ENCODE peak calls at places on chromosomes 6 and 20, in ten cellular contexts. Q is substantia nigra, H is SJSA1, Z is A549, V is Karpas-422, T is suprapubic skin, Y is adrenal gland, B is breast epithelium, G is cardiac muscle cell, O is uterus. S is an unnamed sample.

GRCh38 chr6:66717786-66718185 is 1010.8 kb upstream of the EYS start:
- DNase-seq in Y (no peak), Q (no peak), G (no peak), T (no peak), O (no peak), V (no peak), Z (no peak), B (no peak), H (no peak), S (no peak)

GRCh38 chr6:63527658-63528514 is 44.4 kb upstream of the LOC128125822 start:
- DNase-seq in O (peak; percentile 63), V (no peak), G (peak; percentile 95), B (peak; percentile 75), H (peak; percentile 51), Q (no peak), T (no peak), Y (peak; percentile 92), Z (peak; percentile 79), S (no peak)

GRCh38 chr6:161423271-161423670 is 149.4 kb upstream of the AGPAT4 start:
- DNase-seq in Z (no peak), Q (no peak), Y (no peak), H (no peak), O (no peak), T (no peak), B (no peak), V (no peak), G (no peak), S (no peak)

GRCh38 chr20:19840111-19840705 is 82.2 kb downstream of the RIN2 start:
- DNase-seq in V (no peak), T (no peak), O (no peak), Z (no peak), G (no peak), B (no peak), Q (no peak), H (no peak), Y (no peak), S (no peak)

GRCh38 chr6:133621751-133622150 is 267.2 kb upstream of the TCF21 start:
- DNase-seq in H (no peak), Z (no peak), T (no peak), O (no peak), V (no peak), B (no peak), Q (no peak), G (peak; percentile 35), Y (no peak), S (no peak)

GRCh38 chr6:156618600-156619205 is 158.5 kb upstream of the ARID1B start:
- DNase-seq in B (no peak), Z (no peak), Y (no peak), H (no peak), O (no peak), G (no peak), V (peak; percentile 39), Q (no peak), T (no peak), S (peak; percentile 79)

GRCh38 chr6:141498980-141499379 is 633.7 kb upstream of the GJE1 start:
- DNase-seq in O (no peak), Y (no peak), T (no peak), Q (no peak), G (no peak), Z (no peak), V (no peak), H (no peak), B (no peak), S (no peak)

GRCh38 chr6:161432546-161432945 is 158.7 kb upstream of the AGPAT4 start:
- DNase-seq in T (no peak), Q (no peak), Z (no peak), B (no peak), H (no peak), O (no peak), V (no peak), G (no peak), Y (no peak), S (no peak)

GRCh38 chr6:3423439-3424184 is 33.2 kb downstream of the SLC22A23 start:
- DNase-seq in T (no peak), Z (no peak), B (no peak), Q (no peak), G (no peak), V (peak; percentile 2), O (no peak), H (no peak), Y (no peak), S (no peak)

GRCh38 chr6:3419624-3420272 is 37.1 kb downstream of the SLC22A23 start:
- DNase-seq in Z (no peak), Q (no peak), H (no peak), B (no peak), T (peak; percentile 37), O (no peak), Y (peak; percentile 57), V (no peak), G (no peak), S (no peak)

GRCh38 chr6:3421145-3421544 is 35.7 kb downstream of the SLC22A23 start:
- DNase-seq in Q (no peak), B (no peak), Y (no peak), T (no peak), G (no peak), H (no peak), Z (no peak), O (no peak), V (peak; percentile 12), S (no peak)

GRCh38 chr6:3422457-3422816 is 34.4 kb downstream of the SLC22A23 start:
- DNase-seq in Q (no peak), Y (no peak), O (no peak), T (no peak), Z (no peak), G (no peak), H (no peak), V (peak; percentile 15), B (peak; percentile 54), S (no peak)

GRCh38 chr6:3421763-3422456 is 34.9 kb downstream of the SLC22A23 start:
- DNase-seq in Q (no peak), V (peak; percentile 11), O (no peak), Y (no peak), T (peak; percentile 20), G (peak; percentile 71), H (peak; percentile 82), Z (no peak), B (no peak), S (no peak)
- H3K27ac ChIP-seq in Q (no peak overlapping the region), V (no peak overlapping the region), O (no peak overlapping the region), Y (no peak overlapping the region), T (no peak overlapping the region), G (no peak overlapping the region), H (peak overlapping the region; percentile 50), Z (peak overlapping the region; percentile 13), B (no peak overlapping the region), S (peak overlapping the region; percentile 75)

GRCh38 chr6:154230910-154231595 is 125.5 kb downstream of the IPCEF1 start:
- DNase-seq in O (no peak), G (no peak), Z (no peak), Y (no peak), B (no peak), V (no peak), T (no peak), H (no peak), Q (no peak), S (no peak)

GRCh38 chr6:154232013-154232920 is 124.3 kb downstream of the IPCEF1 start:
- DNase-seq in T (no peak), Q (no peak), O (no peak), Y (no peak), B (no peak), H (no peak), G (no peak), V (no peak), Z (no peak), S (no peak)

GRCh38 chr6:154229796-154230195 is 126.8 kb downstream of the IPCEF1 start:
- DNase-seq in H (no peak), O (no peak), Z (no peak), V (no peak), Y (no peak), B (no peak), T (no peak), G (no peak), Q (no peak), S (no peak)

GRCh38 chr6:154228521-154228905 is 128.1 kb downstream of the IPCEF1 start:
- DNase-seq in Q (no peak), O (no peak), G (no peak), T (no peak), V (no peak), Z (no peak), B (no peak), Y (no peak), H (no peak), S (no peak)

DNA sequence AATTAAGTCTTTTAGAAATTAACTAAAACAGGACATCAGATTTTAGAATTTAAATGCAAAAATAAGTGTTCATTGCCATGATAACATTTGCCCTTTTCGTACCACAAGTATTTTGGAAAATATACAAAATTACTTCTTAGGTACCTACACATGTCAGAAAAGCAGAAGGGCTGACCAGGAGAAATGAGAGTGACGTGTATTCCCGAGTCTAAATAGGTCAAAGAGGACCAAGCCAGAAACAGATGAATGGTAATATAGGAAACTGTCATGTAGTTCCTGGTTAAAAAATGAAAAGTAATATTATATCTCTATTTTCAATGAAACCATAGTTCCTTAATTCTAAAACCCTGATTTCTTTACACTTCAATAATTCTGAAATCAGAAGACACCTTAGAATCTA is 126.2 kb downstream of the IPCEF1 start:
- DNase-seq in B (no peak), O (no peak), V (no peak), T (no peak), Y (no peak), Q (no peak), G (no peak), Z (no peak), H (no peak), S (no peak)
- H3K27ac ChIP-seq in B (no peak overlapping the region), O (no peak overlapping the region), V (no peak overlapping the region), T (no peak overlapping the region), Y (no peak overlapping the region), Q (no peak overlapping the region), G (no peak overlapping the region), Z (no peak overlapping the region), H (no peak overlapping the region), S (no peak overlapping the region)

GRCh38 chr20:35111141-35111888 is 18.7 kb upstream of the TRPC4AP start:
- DNase-seq in H (no peak), G (peak; percentile 64), B (no peak), O (no peak), Y (no peak), V (no peak), Z (no peak), T (no peak), Q (no peak), S (no peak)
- H3K27ac ChIP-seq in H (peak overlapping the region; percentile 30), G (no peak overlapping the region), B (no peak overlapping the region), O (no peak overlapping the region), Y (no peak overlapping the region), V (no peak overlapping the region), Z (no peak overlapping the region), T (no peak overlapping the region), Q (no peak overlapping the region), S (no peak overlapping the region)

DNA sequence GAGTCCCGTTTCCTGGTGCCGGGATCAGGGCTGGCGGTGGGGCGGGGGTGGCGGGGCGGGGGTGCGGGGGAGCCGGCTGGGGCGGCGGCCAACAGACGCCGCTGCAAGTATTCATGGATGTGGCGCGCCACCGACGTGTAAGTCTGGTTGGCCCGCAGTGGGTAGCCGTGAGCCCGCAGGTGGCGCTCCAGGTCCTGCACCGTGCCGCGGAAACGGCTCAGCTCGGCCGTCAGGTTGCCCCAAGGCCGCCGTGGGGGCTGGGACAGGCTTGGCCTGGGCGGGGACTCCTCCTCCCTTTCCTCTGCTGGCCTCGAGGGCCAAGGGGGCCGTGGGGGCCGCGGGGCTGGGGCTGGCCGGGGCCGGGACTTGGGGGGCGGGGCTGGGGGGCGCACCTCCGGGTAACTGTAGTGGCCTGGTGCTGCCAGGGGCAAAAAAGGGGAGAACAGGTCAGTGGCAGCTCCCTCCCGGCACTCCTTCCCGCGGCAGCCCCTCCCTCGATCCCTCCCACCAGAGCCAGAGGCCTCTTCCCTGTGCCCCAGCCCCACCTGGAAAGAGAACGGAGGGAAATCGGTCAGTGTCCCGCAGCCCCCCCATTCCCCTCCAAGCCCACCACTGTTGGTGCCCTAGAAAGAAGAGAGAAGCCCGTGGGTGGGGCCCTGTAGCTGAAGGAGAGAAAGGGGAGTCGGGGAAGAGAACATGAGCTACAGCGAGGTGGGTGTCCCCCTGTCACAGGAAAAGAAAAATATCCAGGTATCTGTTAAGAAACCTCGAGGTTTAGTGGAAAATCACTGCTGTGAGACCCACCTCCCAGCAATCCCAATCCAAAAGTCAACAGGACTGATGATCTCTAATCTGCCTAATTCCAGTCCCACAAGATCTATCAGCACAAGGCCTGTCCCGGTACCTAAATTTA is 21.3 kb downstream of the TNXB start:
- DNase-seq in T (peak; percentile 88), O (peak; percentile 95), B (peak; percentile 56), V (peak; percentile 93), G (peak; percentile 93), Y (peak; percentile 94), Q (peak; percentile 76), H (no peak), Z (peak; percentile 63), S (peak; percentile 96)
- H3K27ac ChIP-seq in T (peak overlapping the region; percentile 68), O (peak overlapping the region; percentile 92), B (peak overlapping the region; percentile 94), V (no peak overlapping the region), G (no peak overlapping the region), Y (peak overlapping the region; percentile 43), Q (no peak overlapping the region), H (no peak overlapping the region), Z (peak overlapping the region; percentile 68), S (no peak overlapping the region)